ENCODE peak calls at places on chromosomes 13 and 19, in five cellular contexts. One of them, this sample, is unnamed. For H3K27me3, the result is how much of the 10 kb centered on the place peaks cover.

GRCh38 chr13:106151056-106151699 is 384.3 kb downstream of the EFNB2 start:
- DNase-seq in left ventricle myocardium inferior: no peak
- DNase-seq in breast epithelium: peak
- DNase-seq in PC-9: peak
- DNase-seq in pancreas: no peak
- DNase-seq in this sample: no peak

GRCh38 chr19:35644987-35645679 is 3.0 kb upstream of the COX6B1 start:
- DNase-seq in left ventricle myocardium inferior: peak
- DNase-seq in PC-9: no peak
- DNase-seq in breast epithelium: peak
- DNase-seq in pancreas: peak
- DNase-seq in this sample: peak

GRCh38 chr19:49559928-49560327 is 20.4 kb downstream of the NOSIP start:
- DNase-seq in breast epithelium: no peak
- DNase-seq in pancreas: no peak
- DNase-seq in PC-9: peak
- DNase-seq in left ventricle myocardium inferior: no peak
- DNase-seq in this sample: no peak

GRCh38 chr19:6286676-6287075 is 6.9 kb upstream of the MLLT1 start:
- DNase-seq in breast epithelium: no peak
- DNase-seq in pancreas: no peak
- DNase-seq in left ventricle myocardium inferior: no peak
- DNase-seq in PC-9: no peak
- DNase-seq in this sample: no peak

GRCh38 chr13:76830805-76831204 is 55.4 kb downstream of the KCTD12 start:
- DNase-seq in PC-9: no peak
- DNase-seq in pancreas: no peak
- DNase-seq in left ventricle myocardium inferior: no peak
- DNase-seq in breast epithelium: no peak
- DNase-seq in this sample: no peak

GRCh38 chr13:99978781-99979452 is 2.7 kb upstream of the ZIC2 start:
- DNase-seq in breast epithelium: peak
- DNase-seq in left ventricle myocardium inferior: no peak
- DNase-seq in pancreas: no peak
- DNase-seq in PC-9: no peak
- DNase-seq in this sample: no peak

GRCh38 chr19:18387395-18387794 is 1.4 kb downstream of the GDF15 start:
- DNase-seq in left ventricle myocardium inferior: no peak
- DNase-seq in PC-9: no peak
- DNase-seq in breast epithelium: no peak
- DNase-seq in pancreas: no peak
- DNase-seq in this sample: no peak

GRCh38 chr19:12952488-12953455 is 4.3 kb downstream of the GADD45GIP1 start:
- DNase-seq in PC-9: no peak
- DNase-seq in left ventricle myocardium inferior: no peak
- DNase-seq in pancreas: no peak
- DNase-seq in breast epithelium: no peak
- DNase-seq in this sample: no peak

GRCh38 chr19:18967358-18968146 is 26.5 kb upstream of the HOMER3 start:
- DNase-seq in PC-9: peak
- DNase-seq in pancreas: no peak
- DNase-seq in breast epithelium: peak
- DNase-seq in left ventricle myocardium inferior: peak
- DNase-seq in this sample: peak

GRCh38 chr13:43261018-43261417 is 237.6 kb downstream of the DNAJC15 start:
- DNase-seq in PC-9: peak
- DNase-seq in breast epithelium: no peak
- DNase-seq in pancreas: no peak
- DNase-seq in left ventricle myocardium inferior: no peak
- DNase-seq in this sample: no peak

GRCh38 chr19:7917292-7918061 is 2.7 kb upstream of the SNAPC2 start:
- DNase-seq in breast epithelium: no peak
- DNase-seq in pancreas: no peak
- DNase-seq in PC-9: no peak
- DNase-seq in left ventricle myocardium inferior: no peak
- DNase-seq in this sample: no peak

GRCh38 chr19:35896643-35897040 is 3.7 kb downstream of the NFKBID start:
- DNase-seq in pancreas: no peak
- DNase-seq in left ventricle myocardium inferior: no peak
- DNase-seq in PC-9: no peak
- DNase-seq in breast epithelium: no peak
- DNase-seq in this sample: no peak

GRCh38 chr19:3358919-3359849 is 7.2 kb upstream of the NFIC start:
- DNase-seq in left ventricle myocardium inferior: peak
- DNase-seq in PC-9: no peak
- DNase-seq in pancreas: peak
- DNase-seq in breast epithelium: no peak
- DNase-seq in this sample: peak

GRCh38 chr19:38544569-38545315 is 73.0 kb downstream of the MAP4K1 start:
- DNase-seq in left ventricle myocardium inferior: no peak
- DNase-seq in breast epithelium: no peak
- DNase-seq in PC-9: peak
- DNase-seq in pancreas: no peak
- DNase-seq in this sample: no peak

GRCh38 chr13:79353698-79354097 is 52.4 kb downstream of the RBM26 start:
- DNase-seq in PC-9: no peak
- DNase-seq in breast epithelium: no peak
- DNase-seq in left ventricle myocardium inferior: no peak
- DNase-seq in pancreas: no peak
- DNase-seq in this sample: no peak

GRCh38 chr19:12675377-12675776 is 6.3 kb downstream of the DHPS start:
- DNase-seq in PC-9: no peak
- DNase-seq in pancreas: no peak
- DNase-seq in breast epithelium: no peak
- DNase-seq in left ventricle myocardium inferior: no peak
- DNase-seq in this sample: no peak

GRCh38 chr13:112443191-112444000 is 67.2 kb downstream of the SPACA7 start:
- DNase-seq in PC-9: no peak
- DNase-seq in pancreas: no peak
- DNase-seq in left ventricle myocardium inferior: no peak
- DNase-seq in breast epithelium: no peak
- DNase-seq in this sample: no peak

GRCh38 chr13:39516140-39516539 is 86.9 kb downstream of the LHFPL6 start:
- DNase-seq in breast epithelium: peak
- DNase-seq in pancreas: no peak
- DNase-seq in left ventricle myocardium inferior: no peak
- DNase-seq in PC-9: no peak
- DNase-seq in this sample: no peak

GRCh38 chr13:26433776-26434175 is 123.7 kb upstream of the WASF3 start:
- DNase-seq in breast epithelium: no peak
- DNase-seq in PC-9: no peak
- DNase-seq in pancreas: no peak
- DNase-seq in left ventricle myocardium inferior: no peak
- DNase-seq in this sample: no peak

GRCh38 chr19:1210227-1210538 is 4.6 kb downstream of the STK11 start:
- DNase-seq in pancreas: no peak
- DNase-seq in breast epithelium: no peak
- DNase-seq in PC-9: no peak
- DNase-seq in left ventricle myocardium inferior: no peak
- DNase-seq in this sample: no peak

GRCh38 chr19:6737284-6737872 is at the start of gene GPR108:
- DNase-seq in breast epithelium: peak
- DNase-seq in pancreas: peak
- DNase-seq in left ventricle myocardium inferior: peak
- DNase-seq in PC-9: peak
- DNase-seq in this sample: peak

GRCh38 chr19:35903550-35904179 is 1.3 kb downstream of the HCST start:
- DNase-seq in pancreas: peak
- DNase-seq in left ventricle myocardium inferior: peak
- DNase-seq in PC-9: peak
- DNase-seq in breast epithelium: peak
- DNase-seq in this sample: peak

GRCh38 chr13:27006519-27007161 is 165.0 kb downstream of the USP12 start:
- DNase-seq in left ventricle myocardium inferior: no peak
- DNase-seq in breast epithelium: no peak
- DNase-seq in pancreas: peak
- DNase-seq in PC-9: peak
- DNase-seq in this sample: no peak

GRCh38 chr13:70623260-70623659 is 515.0 kb upstream of the KLHL1 start:
- DNase-seq in pancreas: no peak
- DNase-seq in left ventricle myocardium inferior: no peak
- DNase-seq in PC-9: no peak
- DNase-seq in breast epithelium: no peak
- DNase-seq in this sample: no peak

GRCh38 chr19:33241530-33242101 is 16.0 kb upstream of the SLC7A10 start:
- DNase-seq in breast epithelium: no peak
- DNase-seq in left ventricle myocardium inferior: no peak
- DNase-seq in PC-9: no peak
- DNase-seq in pancreas: peak
- DNase-seq in this sample: no peak

GRCh38 chr19:18839465-18840287 is 7.9 kb downstream of the UPF1 start:
- DNase-seq in left ventricle myocardium inferior: no peak
- DNase-seq in breast epithelium: no peak
- DNase-seq in PC-9: no peak
- DNase-seq in pancreas: no peak
- DNase-seq in this sample: no peak

GRCh38 chr13:19862511-19863313 is 737 bp downstream of the ZMYM5 start:
- DNase-seq in left ventricle myocardium inferior: peak
- DNase-seq in pancreas: peak
- DNase-seq in PC-9: peak
- DNase-seq in breast epithelium: no peak
- DNase-seq in this sample: peak

GRCh38 chr19:35266904-35267817 is 1.6 kb upstream of the USF2 start:
- DNase-seq in PC-9: no peak
- DNase-seq in pancreas: peak
- DNase-seq in breast epithelium: peak
- DNase-seq in left ventricle myocardium inferior: peak
- DNase-seq in this sample: peak

GRCh38 chr13:112766336-112766735 is 76.5 kb downstream of the ATP11A start:
- DNase-seq in pancreas: no peak
- DNase-seq in PC-9: no peak
- DNase-seq in left ventricle myocardium inferior: no peak
- DNase-seq in breast epithelium: no peak
- DNase-seq in this sample: no peak

GRCh38 chr19:45477713-45478453 is 10.1 kb downstream of the FOSB start:
- DNase-seq in pancreas: no peak
- DNase-seq in PC-9: peak
- DNase-seq in left ventricle myocardium inferior: no peak
- DNase-seq in breast epithelium: no peak
- DNase-seq in this sample: no peak

GRCh38 chr19:45475537-45476348 is 7.9 kb downstream of the FOSB start:
- DNase-seq in PC-9: no peak
- DNase-seq in breast epithelium: no peak
- DNase-seq in pancreas: no peak
- DNase-seq in left ventricle myocardium inferior: no peak
- DNase-seq in this sample: no peak

GRCh38 chr19:45476349-45476717 is 8.5 kb downstream of the FOSB start:
- DNase-seq in PC-9: no peak
- DNase-seq in pancreas: no peak
- DNase-seq in left ventricle myocardium inferior: no peak
- DNase-seq in breast epithelium: no peak
- DNase-seq in this sample: no peak

GRCh38 chr19:45478454-45479238 is 10.8 kb downstream of the FOSB start:
- DNase-seq in pancreas: peak
- DNase-seq in left ventricle myocardium inferior: peak
- DNase-seq in PC-9: peak
- DNase-seq in breast epithelium: peak
- DNase-seq in this sample: peak

DNA sequence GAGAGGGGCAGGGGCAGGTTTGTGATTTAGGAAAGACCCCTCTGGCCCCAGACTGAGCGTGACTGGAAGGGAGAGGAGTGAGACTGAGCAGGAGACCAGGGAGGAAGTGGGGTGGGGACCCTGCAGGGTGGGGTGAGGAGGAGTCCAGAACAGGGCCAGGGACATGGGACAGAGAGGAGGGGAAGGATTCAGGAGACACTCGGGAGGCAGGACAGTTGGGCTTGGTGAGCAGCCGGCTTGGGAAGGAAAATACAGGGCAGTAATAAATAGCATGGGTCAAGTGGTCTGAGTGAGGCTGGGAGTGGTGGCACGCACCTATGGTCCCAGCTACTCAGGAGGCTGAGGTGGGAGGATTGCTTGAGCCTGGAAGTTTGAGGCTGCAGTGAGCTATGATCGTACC is 9.4 kb downstream of the FOSB start:
- DNase-seq in left ventricle myocardium inferior: no peak
- DNase-seq in PC-9: no peak
- DNase-seq in breast epithelium: no peak
- DNase-seq in pancreas: no peak
- DNase-seq in this sample: no peak
- H3K27me3 ChIP-seq in left ventricle myocardium inferior: under half
- H3K27me3 ChIP-seq in PC-9: under half
- H3K27me3 ChIP-seq in breast epithelium: under half
- H3K27me3 ChIP-seq in pancreas: under half
- H3K27me3 ChIP-seq in this sample: under half

GRCh38 chr19:14746891-14747290 is 31.5 kb downstream of the ADGRE2 start:
- DNase-seq in PC-9: no peak
- DNase-seq in pancreas: no peak
- DNase-seq in breast epithelium: no peak
- DNase-seq in left ventricle myocardium inferior: no peak
- DNase-seq in this sample: no peak
- H3K4me3 ChIP-seq in PC-9: no peak
- H3K4me3 ChIP-seq in pancreas: no peak
- H3K4me3 ChIP-seq in breast epithelium: no peak
- H3K4me3 ChIP-seq in left ventricle myocardium inferior: no peak
- H3K4me3 ChIP-seq in this sample: no peak

DNA sequence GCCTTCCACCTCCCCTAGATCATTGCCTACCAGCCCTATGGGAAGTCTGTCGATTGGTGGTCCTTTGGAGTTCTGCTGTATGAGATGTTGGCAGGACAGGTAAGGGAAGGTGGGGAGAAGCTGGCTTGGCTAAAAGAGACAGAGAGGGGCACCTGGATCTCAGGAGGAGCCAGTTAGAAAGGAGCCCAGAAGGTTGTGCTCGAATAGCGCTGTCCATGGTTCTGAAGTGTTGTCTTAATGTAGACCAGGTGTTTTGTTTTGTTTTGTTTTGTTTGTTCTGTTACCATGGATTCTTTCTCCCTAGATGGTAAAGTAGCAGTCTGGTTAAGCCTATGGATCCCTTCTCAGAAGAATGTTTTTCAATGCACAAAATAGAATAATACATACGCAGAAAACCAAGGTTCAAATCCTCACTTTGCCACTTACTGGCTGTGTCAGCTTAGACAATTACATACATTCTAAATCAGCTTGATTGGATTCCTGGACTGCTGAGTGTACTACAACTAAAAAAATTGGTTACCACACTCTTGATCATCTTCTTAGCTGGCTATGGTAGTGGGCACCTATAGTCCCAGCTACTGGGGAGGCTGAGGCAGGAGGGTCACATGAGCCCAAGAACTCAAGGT is 5.9 kb upstream of the CACNG7 start:
- DNase-seq in left ventricle myocardium inferior: no peak
- DNase-seq in PC-9: peak
- DNase-seq in pancreas: peak
- DNase-seq in breast epithelium: no peak
- DNase-seq in this sample: no peak
- H3K27me3 ChIP-seq in left ventricle myocardium inferior: half or more
- H3K27me3 ChIP-seq in PC-9: under half
- H3K27me3 ChIP-seq in pancreas: under half
- H3K27me3 ChIP-seq in breast epithelium: under half
- H3K27me3 ChIP-seq in this sample: under half

DNA sequence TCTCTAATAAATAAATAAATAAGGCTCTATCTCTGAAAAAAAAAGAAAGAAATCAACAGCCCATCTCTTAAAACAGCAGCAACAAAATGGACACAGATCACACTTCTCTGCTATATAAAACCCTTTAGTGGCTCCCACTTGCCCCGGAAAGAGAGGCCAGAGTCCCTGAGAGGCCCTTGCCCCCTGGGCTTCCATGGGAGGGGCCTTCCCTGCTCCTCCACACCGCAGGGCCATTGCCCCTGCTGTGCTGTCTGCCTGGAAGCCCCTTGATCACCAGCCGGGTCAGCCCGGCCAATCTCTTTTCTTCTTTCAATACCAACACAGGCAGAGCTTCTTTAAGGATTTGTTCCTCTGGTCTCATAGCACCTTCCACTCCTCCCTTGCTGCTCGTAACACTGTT is 171.1 kb downstream of the URI1 start:
- DNase-seq in pancreas: no peak
- DNase-seq in PC-9: no peak
- DNase-seq in left ventricle myocardium inferior: no peak
- DNase-seq in breast epithelium: no peak
- DNase-seq in this sample: no peak
- H3K4me3 ChIP-seq in pancreas: no peak
- H3K4me3 ChIP-seq in PC-9: no peak
- H3K4me3 ChIP-seq in left ventricle myocardium inferior: no peak
- H3K4me3 ChIP-seq in breast epithelium: no peak
- H3K4me3 ChIP-seq in this sample: no peak